ENCODE peak calls at places on chromosomes 11 and 22, in nine cellular contexts. B is NCI-H1930; L is GM20000; S is NCI-H510A; J is T-helper 2 cell; Z is GM04504; E is T-helper 17 cell; N is NCI-H1092; O is stimulated activated CD4-positive, alpha-beta T cell treated with anti-CD3 and anti-CD28 coated beads, Interleukin-2, amount 100 ng/mL, for 48 hours. H is an unnamed sample.

GRCh38 chr22:47175761-47176359 is 413.4 kb downstream of the TBC1D22A start:
- DNase-seq in J (no peak), N (no peak), L (no peak), E (no peak), Z (no peak), S (no peak), O (no peak), B (no peak), H (no peak)

GRCh38 chr22:50621491-50621880 is 6.5 kb downstream of the ARSA start:
- DNase-seq in B (no peak), O (peak; percentile 30), S (no peak), Z (no peak), N (no peak), L (peak; percentile 73), J (peak; percentile 30), E (no peak), H (no peak)

GRCh38 chr22:37735054-37735453 is 38.2 kb downstream of the TRIOBP start:
- DNase-seq in J (no peak), S (no peak), N (no peak), E (no peak), L (no peak), Z (no peak), O (no peak), B (no peak), H (no peak)

GRCh38 chr22:37080438-37080837 is 28.9 kb downstream of the KCTD17 start:
- DNase-seq in N (no peak), Z (no peak), E (no peak), O (no peak), B (no peak), L (no peak), J (no peak), S (no peak), H (no peak)

GRCh38 chr11:91133361-91133760 is 910.5 kb upstream of the CHORDC1 start:
- DNase-seq in N (no peak), Z (no peak), O (no peak), E (no peak), L (no peak), B (no peak), J (no peak), S (no peak), H (no peak)

GRCh38 chr11:46555269-46556054 is 38.4 kb downstream of the AMBRA1 start:
- DNase-seq in B (peak; percentile 71), S (no peak), O (no peak), N (no peak), L (peak; percentile 29), E (no peak), J (no peak), Z (peak; percentile 64), H (no peak)

GRCh38 chr22:32546480-32546879 is 71.9 kb downstream of the FBXO7 start:
- DNase-seq in E (no peak), Z (no peak), N (no peak), B (no peak), S (no peak), O (no peak), L (no peak), J (no peak), H (no peak)

GRCh38 chr22:31583861-31584485 is 78.0 kb downstream of the PISD start:
- DNase-seq in Z (peak; percentile 5), E (no peak), L (no peak), N (no peak), B (no peak), J (no peak), S (no peak), O (no peak), H (no peak)

GRCh38 chr11:47443028-47443700 is 5.8 kb downstream of the RAPSN start:
- DNase-seq in O (no peak), S (no peak), N (peak; percentile 59), J (no peak), E (no peak), L (no peak), B (no peak), Z (no peak), H (peak; percentile 11)

GRCh38 chr11:36015806-36016205 is 71.9 kb downstream of the LDLRAD3 start:
- DNase-seq in E (no peak), Z (no peak), J (no peak), S (no peak), L (no peak), O (no peak), N (no peak), B (no peak), H (no peak)

H was measured in NCI-H2081 treated with DMSO at 0.1 percent for 48 hours.